ENCODE peak calls at places on chromosomes 11 and 22, in five cellular contexts. W is T-helper 2 cell, K is Calu3, J is HT-29, U is NB4. C is an unnamed sample.

GRCh38 chr11:41533761-41534160 is 74.3 kb upstream of the LRRC4C start:
- DNase-seq in W (no peak), K (no peak), J (no peak), U (no peak), C (no peak)

GRCh38 chr11:66157182-66157864 is 87.3 kb downstream of the PACS1 start:
- DNase-seq in W (no peak), K (no peak), J (peak), U (no peak), C (no peak)

GRCh38 chr22:17489101-17489500 is 74.2 kb upstream of the SLC25A18 start:
- DNase-seq in W (no peak), K (no peak), J (no peak), U (peak), C (no peak)

GRCh38 chr11:57426754-57427691 is at the start of gene SLC43A3:
- DNase-seq in W (peak), K (peak), J (no peak), U (peak), C (no peak)

GRCh38 chr22:31742115-31742514 is 7.8 kb downstream of the PRR14L start:
- DNase-seq in W (no peak), K (no peak), J (no peak), U (no peak), C (no peak)

GRCh38 chr11:124402326-124402922 is 3.6 kb upstream of the OR8B3 start:
- DNase-seq in W (no peak), K (peak), J (peak), U (peak), C (peak)

GRCh38 chr11:83292709-83293435 is 6.7 kb upstream of the CCDC90B start:
- DNase-seq in W (no peak), K (peak), J (peak), U (peak), C (peak)

GRCh38 chr11:8221917-8222316 is 41.8 kb downstream of the LMO1 start:
- DNase-seq in W (no peak), K (no peak), J (no peak), U (no peak), C (no peak)

GRCh38 chr11:17019231-17019630 is 5.0 kb upstream of the PLEKHA7 start:
- DNase-seq in W (no peak), K (no peak), J (no peak), U (no peak), C (peak)

GRCh38 chr22:24812950-24813349 is 6.9 kb downstream of the SGSM1 start:
- DNase-seq in W (no peak), K (no peak), J (no peak), U (no peak), C (no peak)

GRCh38 chr11:61881397-61881796 is 9.9 kb downstream of the FADS3 start:
- DNase-seq in W (no peak), K (no peak), J (no peak), U (no peak), C (no peak)

GRCh38 chr22:38826386-38826785 is 17.4 kb downstream of the NPTXR start:
- DNase-seq in W (no peak), K (no peak), J (no peak), U (no peak), C (no peak)

GRCh38 chr22:20268350-20269012 is 363 bp upstream of the RTN4R start:
- DNase-seq in W (no peak), K (peak), J (peak), U (peak), C (peak)

GRCh38 chr11:90318651-90319050 is 95.8 kb upstream of the CHORDC1 start:
- DNase-seq in W (no peak), K (no peak), J (no peak), U (no peak), C (no peak)

GRCh38 chr22:36613958-36614357 is 85.0 kb upstream of the EIF3D start:
- DNase-seq in W (no peak), K (no peak), J (no peak), U (no peak), C (no peak)

GRCh38 chr11:32426819-32427615 is 8.3 kb downstream of the WT1 start:
- DNase-seq in W (no peak), K (no peak), J (no peak), U (no peak), C (no peak)

C was measured in small intestine.